ENCODE peak calls at places on chromosomes 2 and 18, in seven cellular contexts. One of them, this sample, is unnamed.

GRCh38 chr2:133674433-133675331 is 106.4 kb upstream of the NCKAP5 start:
- DNase-seq in WERI-Rb-1: no peak
- DNase-seq in EH: peak
- DNase-seq in NCI-H2081: peak
- DNase-seq in stimulated activated CD4-positive, alpha-beta T cell treated with anti-CD3 and anti-CD28 coated beads, Interleukin-4, amount 100 ng/mL, for 4 hours: no peak
- DNase-seq in NCI-H1417: peak
- DNase-seq in breast epithelium: peak
- DNase-seq in this sample: no peak

GRCh38 chr2:134120718-134121630 is 132.9 kb upstream of the MGAT5 start:
- DNase-seq in WERI-Rb-1: peak
- DNase-seq in EH: peak
- DNase-seq in NCI-H2081: peak
- DNase-seq in stimulated activated CD4-positive, alpha-beta T cell treated with anti-CD3 and anti-CD28 coated beads, Interleukin-4, amount 100 ng/mL, for 4 hours: peak
- DNase-seq in NCI-H1417: peak
- DNase-seq in breast epithelium: peak
- DNase-seq in this sample: peak

GRCh38 chr2:32212293-32212692 is 46.6 kb downstream of the SLC30A6 start:
- DNase-seq in WERI-Rb-1: no peak
- DNase-seq in EH: no peak
- DNase-seq in NCI-H2081: no peak
- DNase-seq in stimulated activated CD4-positive, alpha-beta T cell treated with anti-CD3 and anti-CD28 coated beads, Interleukin-4, amount 100 ng/mL, for 4 hours: no peak
- DNase-seq in NCI-H1417: no peak
- DNase-seq in breast epithelium: no peak
- DNase-seq in this sample: no peak

GRCh38 chr2:9780368-9781130 is 62.7 kb upstream of the TAF1B start:
- DNase-seq in WERI-Rb-1: no peak
- DNase-seq in EH: no peak
- DNase-seq in NCI-H2081: no peak
- DNase-seq in stimulated activated CD4-positive, alpha-beta T cell treated with anti-CD3 and anti-CD28 coated beads, Interleukin-4, amount 100 ng/mL, for 4 hours: no peak
- DNase-seq in NCI-H1417: no peak
- DNase-seq in breast epithelium: no peak
- DNase-seq in this sample: no peak

GRCh38 chr18:38663270-38663669 is 1097.7 kb upstream of the CELF4 start:
- DNase-seq in WERI-Rb-1: no peak
- DNase-seq in EH: no peak
- DNase-seq in NCI-H2081: no peak
- DNase-seq in stimulated activated CD4-positive, alpha-beta T cell treated with anti-CD3 and anti-CD28 coated beads, Interleukin-4, amount 100 ng/mL, for 4 hours: no peak
- DNase-seq in NCI-H1417: no peak
- DNase-seq in breast epithelium: no peak
- DNase-seq in this sample: no peak

GRCh38 chr2:740446-741293 is 63.5 kb upstream of the TMEM18 start:
- DNase-seq in WERI-Rb-1: peak
- DNase-seq in EH: peak
- DNase-seq in NCI-H2081: peak
- DNase-seq in stimulated activated CD4-positive, alpha-beta T cell treated with anti-CD3 and anti-CD28 coated beads, Interleukin-4, amount 100 ng/mL, for 4 hours: peak
- DNase-seq in NCI-H1417: peak
- DNase-seq in breast epithelium: peak
- DNase-seq in this sample: peak

GRCh38 chr18:75456277-75456676 is 28.8 kb upstream of the SMIM21 start:
- DNase-seq in WERI-Rb-1: no peak
- DNase-seq in EH: peak
- DNase-seq in NCI-H2081: no peak
- DNase-seq in stimulated activated CD4-positive, alpha-beta T cell treated with anti-CD3 and anti-CD28 coated beads, Interleukin-4, amount 100 ng/mL, for 4 hours: peak
- DNase-seq in NCI-H1417: no peak
- DNase-seq in breast epithelium: no peak
- DNase-seq in this sample: no peak

GRCh38 chr2:99662761-99663341 is 173.0 kb upstream of the REV1 start:
- DNase-seq in WERI-Rb-1: no peak
- DNase-seq in EH: peak
- DNase-seq in NCI-H2081: peak
- DNase-seq in stimulated activated CD4-positive, alpha-beta T cell treated with anti-CD3 and anti-CD28 coated beads, Interleukin-4, amount 100 ng/mL, for 4 hours: no peak
- DNase-seq in NCI-H1417: peak
- DNase-seq in breast epithelium: peak
- DNase-seq in this sample: no peak

GRCh38 chr2:152847067-152847466 is 128.6 kb downstream of the ARL6IP6 start:
- DNase-seq in WERI-Rb-1: no peak
- DNase-seq in EH: peak
- DNase-seq in NCI-H2081: no peak
- DNase-seq in stimulated activated CD4-positive, alpha-beta T cell treated with anti-CD3 and anti-CD28 coated beads, Interleukin-4, amount 100 ng/mL, for 4 hours: no peak
- DNase-seq in NCI-H1417: no peak
- DNase-seq in breast epithelium: no peak
- DNase-seq in this sample: no peak

GRCh38 chr2:128589681-128590080 is 271.0 kb upstream of the HS6ST1 start:
- DNase-seq in WERI-Rb-1: no peak
- DNase-seq in EH: no peak
- DNase-seq in NCI-H2081: no peak
- DNase-seq in stimulated activated CD4-positive, alpha-beta T cell treated with anti-CD3 and anti-CD28 coated beads, Interleukin-4, amount 100 ng/mL, for 4 hours: no peak
- DNase-seq in NCI-H1417: no peak
- DNase-seq in breast epithelium: no peak
- DNase-seq in this sample: no peak

GRCh38 chr18:1751249-1751648 is 820.1 kb downstream of the METTL4 start:
- DNase-seq in WERI-Rb-1: no peak
- DNase-seq in EH: no peak
- DNase-seq in NCI-H2081: no peak
- DNase-seq in stimulated activated CD4-positive, alpha-beta T cell treated with anti-CD3 and anti-CD28 coated beads, Interleukin-4, amount 100 ng/mL, for 4 hours: no peak
- DNase-seq in NCI-H1417: no peak
- DNase-seq in breast epithelium: no peak
- DNase-seq in this sample: no peak

GRCh38 chr2:151946856-151947523 is 118.8 kb upstream of the ARL5A start:
- DNase-seq in WERI-Rb-1: peak
- DNase-seq in EH: peak
- DNase-seq in NCI-H2081: no peak
- DNase-seq in stimulated activated CD4-positive, alpha-beta T cell treated with anti-CD3 and anti-CD28 coated beads, Interleukin-4, amount 100 ng/mL, for 4 hours: peak
- DNase-seq in NCI-H1417: peak
- DNase-seq in breast epithelium: no peak
- DNase-seq in this sample: no peak

GRCh38 chr2:32632089-32632488 is 4.2 kb downstream of the TTC27 start:
- DNase-seq in WERI-Rb-1: no peak
- DNase-seq in EH: peak
- DNase-seq in NCI-H2081: no peak
- DNase-seq in stimulated activated CD4-positive, alpha-beta T cell treated with anti-CD3 and anti-CD28 coated beads, Interleukin-4, amount 100 ng/mL, for 4 hours: no peak
- DNase-seq in NCI-H1417: no peak
- DNase-seq in breast epithelium: no peak
- DNase-seq in this sample: no peak

GRCh38 chr2:120227111-120227991 is 4.2 kb upstream of the TMEM185B start:
- DNase-seq in WERI-Rb-1: no peak
- DNase-seq in EH: no peak
- DNase-seq in NCI-H2081: no peak
- DNase-seq in stimulated activated CD4-positive, alpha-beta T cell treated with anti-CD3 and anti-CD28 coated beads, Interleukin-4, amount 100 ng/mL, for 4 hours: no peak
- DNase-seq in NCI-H1417: no peak
- DNase-seq in breast epithelium: no peak
- DNase-seq in this sample: no peak

GRCh38 chr2:51705418-51705817 is 673.5 kb upstream of the NRXN1 start:
- DNase-seq in WERI-Rb-1: no peak
- DNase-seq in EH: no peak
- DNase-seq in NCI-H2081: no peak
- DNase-seq in stimulated activated CD4-positive, alpha-beta T cell treated with anti-CD3 and anti-CD28 coated beads, Interleukin-4, amount 100 ng/mL, for 4 hours: no peak
- DNase-seq in NCI-H1417: no peak
- DNase-seq in breast epithelium: no peak
- DNase-seq in this sample: no peak

GRCh38 chr2:120858361-120858760 is 122.7 kb downstream of the GLI2 start:
- DNase-seq in WERI-Rb-1: no peak
- DNase-seq in EH: peak
- DNase-seq in NCI-H2081: no peak
- DNase-seq in stimulated activated CD4-positive, alpha-beta T cell treated with anti-CD3 and anti-CD28 coated beads, Interleukin-4, amount 100 ng/mL, for 4 hours: no peak
- DNase-seq in NCI-H1417: no peak
- DNase-seq in breast epithelium: peak
- DNase-seq in this sample: no peak

GRCh38 chr2:235006461-235006860 is 54.6 kb downstream of the SH3BP4 start:
- DNase-seq in WERI-Rb-1: no peak
- DNase-seq in EH: no peak
- DNase-seq in NCI-H2081: no peak
- DNase-seq in stimulated activated CD4-positive, alpha-beta T cell treated with anti-CD3 and anti-CD28 coated beads, Interleukin-4, amount 100 ng/mL, for 4 hours: no peak
- DNase-seq in NCI-H1417: no peak
- DNase-seq in breast epithelium: no peak
- DNase-seq in this sample: no peak